ENCODE peak calls at places on chromosomes 5 and 9, in four cellular contexts. L is AG08396, W is nephron progenitor cell, P is choroid plexus epithelial cell. A is an unnamed sample.

GRCh38 chr9:128185979-128186965 is 5.1 kb downstream of the CIZ1 start:
- DNase-seq in W (no peak), P (no peak), L (no peak), A (no peak)

GRCh38 chr5:98258939-98259338 is 514.5 kb upstream of the RGMB start:
- DNase-seq in L (no peak), P (no peak), W (no peak), A (no peak)

GRCh38 chr9:110828148-110828730 is 159.6 kb downstream of the MUSK start:
- DNase-seq in P (peak), W (no peak), L (peak), A (peak)

GRCh38 chr5:17302590-17302989 is 85.2 kb downstream of the BASP1 start:
- DNase-seq in W (no peak), P (peak), L (no peak), A (peak)

GRCh38 chr9:4762889-4763521 is 22.0 kb upstream of the AK3 start:
- DNase-seq in L (no peak), P (peak), W (peak), A (no peak)

GRCh38 chr9:106913276-106913675 is 50.3 kb downstream of the ZNF462 start:
- DNase-seq in W (no peak), P (no peak), L (no peak), A (no peak)

GRCh38 chr5:55333811-55334210 is 26.0 kb downstream of the MTREX start:
- DNase-seq in W (no peak), P (no peak), L (no peak), A (no peak)

GRCh38 chr5:140109050-140109817 is 4.7 kb upstream of the PURA start:
- DNase-seq in W (no peak), L (peak), P (no peak), A (peak)

GRCh38 chr5:87361031-87361443 is 51.7 kb downstream of the CCNH start:
- DNase-seq in W (no peak), P (peak), L (no peak), A (peak)

GRCh38 chr5:172085738-172086137 is 79.3 kb upstream of the FBXW11 start:
- DNase-seq in P (no peak), L (no peak), W (no peak), A (no peak)

GRCh38 chr9:122036988-122037387 is 56.1 kb downstream of the TTLL11 start:
- DNase-seq in L (peak), P (peak), W (no peak), A (peak)

GRCh38 chr5:15354011-15354410 is 146.0 kb upstream of the FBXL7 start:
- DNase-seq in P (no peak), W (no peak), L (no peak), A (peak)

GRCh38 chr9:15416880-15417279 is 5.8 kb upstream of the SNAPC3 start:
- DNase-seq in W (peak), P (peak), L (peak), A (peak)

GRCh38 chr9:87816041-87816440 is 66.6 kb upstream of the SPATA31E1 start:
- DNase-seq in W (no peak), L (no peak), P (peak), A (peak)

GRCh38 chr9:75200892-75201470 is 112.7 kb downstream of the OSTF1 start:
- DNase-seq in L (peak), P (peak), W (peak), A (peak)

GRCh38 chr5:172443441-172444109 is 10.8 kb downstream of the SH3PXD2B start:
- DNase-seq in P (peak), W (no peak), L (peak), A (peak)

GRCh38 chr9:93302586-93303257 is 118.8 kb downstream of the WNK2 start:
- DNase-seq in P (peak), L (peak), W (peak), A (peak)

A was measured in adipocyte.